ENCODE peak calls at places on chromosomes 11 and 22, in four cellular contexts. N is A549, R is HepG2, Q is GM12878. T is an unnamed sample.

GRCh38 chr11:69888671-69889076 is 69.5 kb upstream of the FGF3 start:
- DNase-seq in N (peak; percentile 68), R (peak; percentile 52), Q (no peak), T (peak; percentile 88)

GRCh38 chr11:44243633-44244343 is 66.2 kb downstream of the ALX4 start:
- DNase-seq in N (peak; percentile 53), R (peak; percentile 77), Q (no peak), T (no peak)

GRCh38 chr11:69944146-69944795 is 125.1 kb upstream of the FGF3 start:
- DNase-seq in N (no peak), R (no peak), Q (no peak), T (no peak)

GRCh38 chr22:37907036-37907954 is 1.2 kb downstream of the MICALL1 start:
- DNase-seq in N (no peak), R (no peak), Q (no peak), T (no peak)

GRCh38 chr11:2387266-2387982 is 10.3 kb downstream of the CD81 start:
- DNase-seq in N (no peak), R (no peak), Q (no peak), T (no peak)

GRCh38 chr11:31794546-31794945 is 16.6 kb downstream of the PAX6 start:
- DNase-seq in N (no peak), R (no peak), Q (no peak), T (no peak)

GRCh38 chr11:699116-699508 is 3.5 kb downstream of the TMEM80 start:
- DNase-seq in N (no peak), R (no peak), Q (no peak), T (no peak)

GRCh38 chr22:45335021-45335818 is 25.5 kb downstream of the FAM118A start:
- DNase-seq in N (no peak), R (no peak), Q (no peak), T (no peak)

GRCh38 chr11:75147875-75148263 is 3.0 kb upstream of the SLCO2B1 start:
- DNase-seq in N (no peak), R (no peak), Q (no peak), T (no peak)

GRCh38 chr22:22605074-22605404 is 39.4 kb upstream of the GGTLC2 start:
- DNase-seq in N (no peak), R (no peak), Q (no peak), T (peak; percentile 27)

GRCh38 chr22:39528080-39528661 is 4.4 kb downstream of the RPS19BP1 start:
- DNase-seq in N (no peak), R (no peak), Q (no peak), T (no peak)

GRCh38 chr11:77299528-77299993 is 1.9 kb downstream of the GDPD4 start:
- DNase-seq in N (peak; percentile 72), R (peak; percentile 84), Q (no peak), T (peak; percentile 31)

GRCh38 chr22:43533656-43534428 is 122.0 kb downstream of the MPPED1 start:
- DNase-seq in N (no peak), R (no peak), Q (no peak), T (no peak)
- TF ChIP-seq REST in N (no peak), R (no peak), Q (no peak), T (no peak)

DNA sequence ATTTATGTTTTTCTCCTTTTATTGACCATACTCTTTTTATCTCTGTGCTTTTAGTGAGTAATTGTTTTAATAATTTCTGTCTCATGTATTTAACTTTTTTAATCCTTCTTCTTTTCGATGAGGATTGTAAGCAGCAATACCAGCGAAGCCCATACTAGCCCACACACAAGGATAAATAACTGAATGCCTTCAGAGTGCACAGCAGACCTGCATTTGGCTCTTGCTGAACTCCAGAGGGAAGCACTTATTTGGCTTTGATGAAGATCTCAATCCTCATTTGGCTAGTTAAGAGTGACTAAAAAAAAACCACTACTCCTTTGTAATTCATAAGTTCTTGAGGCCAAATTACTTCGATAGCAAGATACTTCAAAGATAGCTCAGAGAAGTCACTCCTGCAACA is 293.3 kb downstream of the METTL15 start:
- DNase-seq in N (no peak), R (no peak), Q (no peak), T (no peak)
- TF ChIP-seq KDM1A in N (no peak), R (no peak), Q (no peak), T (no peak)

GRCh38 chr22:36900225-36900624 is 13.2 kb upstream of the CSF2RB start:
- DNase-seq in N (no peak), R (no peak), Q (no peak), T (no peak)

GRCh38 chr22:36899498-36899897 is 13.9 kb upstream of the CSF2RB start:
- DNase-seq in N (no peak), R (no peak), Q (no peak), T (no peak)

GRCh38 chr22:36902143-36902911 is 11.1 kb upstream of the CSF2RB start:
- DNase-seq in N (no peak), R (no peak), Q (no peak), T (no peak)

GRCh38 chr22:36901411-36902142 is 11.9 kb upstream of the CSF2RB start:
- DNase-seq in N (no peak), R (no peak), Q (peak; percentile 90), T (no peak)

DNA sequence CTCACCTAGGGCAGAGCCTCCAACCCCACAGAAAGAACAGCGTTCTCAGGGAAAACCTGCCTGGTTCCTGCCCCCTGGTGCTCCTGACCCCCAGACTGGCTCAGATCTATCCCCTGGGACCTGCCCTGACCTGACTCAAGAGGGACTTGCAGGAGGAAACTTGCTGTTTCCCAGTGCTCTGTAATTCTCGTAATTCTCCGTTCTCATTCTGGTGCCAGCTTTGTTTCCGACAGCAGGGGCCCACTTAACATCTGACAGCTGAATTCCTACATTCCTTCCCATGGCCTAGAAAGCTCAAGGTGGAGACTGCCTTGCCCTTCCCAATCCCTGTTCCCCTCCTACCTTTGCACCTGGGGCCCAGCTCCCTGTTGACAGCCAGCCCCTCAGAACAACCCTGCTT is 12.5 kb upstream of the CSF2RB start:
- DNase-seq in N (no peak), R (no peak), Q (no peak), T (no peak)
- TF ChIP-seq REST in N (no peak), R (no peak), Q (no peak), T (no peak)

GRCh38 chr11:87219266-87219665 is 181.5 kb downstream of the TMEM135 start:
- DNase-seq in N (no peak), R (no peak), Q (peak; percentile 28), T (no peak)
- TF ChIP-seq KDM1A in N (no peak), R (no peak), Q (no peak), T (no peak)

DNA sequence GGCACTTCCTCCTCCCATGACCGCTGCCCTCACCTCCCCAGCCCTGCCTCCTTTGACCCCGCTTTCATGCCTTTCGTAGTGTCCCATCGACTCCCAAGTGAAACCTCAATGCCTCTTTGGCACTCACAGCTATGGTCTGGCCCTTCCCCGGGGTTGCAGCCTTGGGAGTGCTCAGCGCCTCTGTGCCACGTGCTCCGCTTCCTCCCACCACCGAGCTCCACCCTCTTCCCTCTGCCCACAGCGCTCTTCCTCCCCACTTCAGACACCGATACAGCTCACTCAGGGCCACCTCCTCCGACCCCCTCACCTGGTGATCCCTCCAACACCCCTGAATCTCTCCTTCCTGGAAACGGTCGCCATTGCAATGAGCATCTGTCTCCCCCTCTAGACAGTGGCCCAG is 16.6 kb upstream of the SCGB1A1 start:
- DNase-seq in N (no peak), R (no peak), Q (no peak), T (no peak)
- TF ChIP-seq REST in N (no peak), R (no peak), Q (no peak), T (no peak)

DNA sequence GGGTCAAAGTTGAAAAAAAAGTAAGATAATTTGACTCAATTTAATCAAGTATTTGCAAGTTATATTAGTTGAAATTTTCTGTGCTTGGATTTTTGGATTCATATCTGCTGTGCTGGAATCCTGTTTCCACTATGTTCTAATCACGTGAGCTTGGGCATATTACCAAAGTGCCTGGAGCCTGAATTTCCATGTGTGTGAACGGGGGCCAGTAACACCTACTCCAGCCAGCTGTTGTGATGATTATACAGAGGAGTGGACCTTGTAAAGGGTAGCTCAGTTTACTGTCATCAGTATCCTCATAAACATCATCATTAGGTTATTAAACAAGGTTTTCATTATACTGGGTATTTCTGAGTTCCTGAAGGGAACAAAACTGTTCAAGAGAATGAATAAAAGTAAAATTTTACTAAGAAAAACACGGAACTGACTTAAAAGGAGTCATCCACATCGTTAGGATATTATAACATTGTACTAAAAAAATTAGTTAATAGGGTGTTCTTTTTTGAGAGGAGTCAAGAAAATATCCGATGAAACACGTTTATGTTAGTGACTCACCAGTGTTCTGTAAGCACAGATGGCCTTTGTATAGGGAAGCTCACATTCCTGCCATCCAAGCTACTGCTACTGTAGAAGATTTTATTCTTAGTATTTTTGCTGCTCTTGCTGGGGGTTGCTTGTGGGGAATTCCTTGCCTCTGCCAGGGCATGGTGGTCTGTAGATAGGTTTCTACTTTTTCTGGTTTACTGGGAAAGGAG is 144.1 kb downstream of the ARHGAP42 start:
- DNase-seq in N (peak; percentile 23), R (no peak), Q (no peak), T (no peak)
- TF ChIP-seq KDM1A in N (no peak), R (no peak), Q (no peak), T (no peak)

T was measured in K562.